ENCODE peak calls at places on chromosomes 4 and X, in ten cellular contexts. K, W, C, L, G, B, F, P, U and Z are unnamed samples.

GRCh38 chrX:130386408-130386808 is 934 bp upstream of the GPR119 start:
- DNase-seq in L (no peak), F (no peak), K (no peak), B (no peak), P (no peak), C (no peak), W (no peak), G (no peak), U (no peak), Z (peak; percentile 13)

GRCh38 chrX:147912093-147912801 is 528 bp downstream of the FMR1 start:
- DNase-seq in U (peak; percentile 60), P (peak; percentile 60), B (peak; percentile 55), L (peak; percentile 34), W (peak; percentile 7), K (peak; percentile 48), C (peak; percentile 25), G (peak; percentile 67), F (peak; percentile 79), Z (peak; percentile 80)

GRCh38 chr4:120725639-120726585 is 196.6 kb downstream of the PRDM5 start:
- DNase-seq in W (no peak), U (no peak), G (no peak), F (no peak), C (no peak), L (no peak), B (no peak), P (no peak), K (no peak), Z (no peak)

GRCh38 chrX:10507876-10508275 is 112.5 kb downstream of the MID1 start:
- DNase-seq in W (no peak), C (no peak), G (no peak), U (no peak), F (no peak), B (no peak), L (no peak), K (no peak), P (no peak), Z (no peak)

GRCh38 chr4:25564836-25565235 is 90.8 kb upstream of the SLC34A2 start:
- DNase-seq in B (no peak), W (no peak), L (no peak), F (peak; percentile 38), G (no peak), C (no peak), P (no peak), U (no peak), K (no peak), Z (no peak)

GRCh38 chrX:143634701-143635442 is 1.0 kb downstream of the SLITRK4 start:
- DNase-seq in P (peak; percentile 28), B (no peak), G (no peak), F (peak; percentile 71), C (no peak), K (no peak), U (no peak), L (peak; percentile 64), W (no peak), Z (peak; percentile 50)

GRCh38 chr4:72067051-72067450 is 35.3 kb downstream of the NPFFR2 start:
- DNase-seq in C (no peak), W (no peak), B (no peak), F (no peak), L (no peak), P (no peak), K (no peak), G (no peak), U (no peak), Z (no peak)

GRCh38 chrX:72268601-72269365 is 8.3 kb downstream of the RPS4X start:
- DNase-seq in G (peak; percentile 75), F (no peak), B (peak; percentile 93), W (no peak), P (peak; percentile 67), U (no peak), C (no peak), K (no peak), L (no peak), Z (no peak)

GRCh38 chrX:5746231-5746630 is 482.4 kb downstream of the NLGN4X start:
- DNase-seq in P (no peak), L (no peak), U (no peak), K (no peak), G (no peak), B (no peak), F (no peak), C (no peak), W (no peak), Z (no peak)

GRCh38 chr4:153929651-153930050 is 140.8 kb upstream of the SFRP2 start:
- DNase-seq in W (no peak), U (no peak), F (no peak), K (no peak), B (no peak), G (peak; percentile 11), P (no peak), C (no peak), L (no peak), Z (no peak)

GRCh38 chr4:113761682-113762060 is at the start of gene CAMK2D:
- DNase-seq in W (peak; percentile 67), P (peak; percentile 86), C (peak; percentile 73), L (peak; percentile 87), U (peak; percentile 90), G (peak; percentile 82), K (peak; percentile 34), B (peak; percentile 95), F (peak; percentile 93), Z (peak; percentile 90)

GRCh38 chr4:76881375-76881774 is 16.6 kb downstream of the SOWAHB start:
- DNase-seq in W (peak; percentile 59), U (no peak), F (no peak), C (no peak), P (no peak), L (peak; percentile 11), B (no peak), G (no peak), K (peak; percentile 65), Z (peak; percentile 75)

GRCh38 chrX:35340451-35340850 is 397.9 kb downstream of the FAM47B start:
- DNase-seq in L (no peak), W (peak; percentile 1), K (no peak), P (peak; percentile 0), F (no peak), C (no peak), G (no peak), B (no peak), U (no peak), Z (no peak)

GRCh38 chr4:56958111-56958517 is 19.3 kb downstream of the NOA1 start:
- DNase-seq in C (no peak), W (peak; percentile 75), P (peak; percentile 93), F (peak; percentile 93), L (peak; percentile 80), K (peak; percentile 6), U (peak; percentile 98), B (peak; percentile 99), G (peak; percentile 99), Z (peak; percentile 3)

GRCh38 chrX:53287493-53288138 is 6.2 kb upstream of the IQSEC2 start:
- DNase-seq in B (peak; percentile 40), U (peak; percentile 88), L (peak; percentile 7), P (peak; percentile 71), C (no peak), F (peak; percentile 85), K (peak; percentile 36), G (peak; percentile 82), W (peak; percentile 47), Z (peak; percentile 60)

GRCh38 chr4:109914356-109914755 is 1.7 kb downstream of the EGF start:
- DNase-seq in B (no peak), W (no peak), U (no peak), C (no peak), L (no peak), F (no peak), P (no peak), K (no peak), G (no peak), Z (no peak)

GRCh38 chr4:167721574-167721973 is 370.8 kb upstream of the ANXA10 start:
- DNase-seq in L (no peak), G (no peak), B (peak; percentile 25), U (no peak), K (no peak), F (no peak), W (no peak), P (no peak), C (no peak), Z (no peak)

GRCh38 chr4:113069212-113069892 is 19.9 kb downstream of the ANK2 start:
- DNase-seq in W (no peak), L (no peak), C (no peak), P (peak; percentile 69), G (peak; percentile 43), U (peak; percentile 18), B (no peak), K (no peak), F (no peak), Z (no peak)

GRCh38 chr4:123870283-123870876 is 473.8 kb downstream of the SPRY1 start:
- DNase-seq in C (no peak), G (no peak), F (no peak), K (no peak), W (no peak), L (no peak), U (no peak), P (no peak), B (peak; percentile 10), Z (no peak)

GRCh38 chr4:123366144-123366748 is 30.3 kb upstream of the SPRY1 start:
- DNase-seq in L (no peak), U (no peak), W (no peak), F (no peak), K (no peak), G (no peak), C (no peak), B (no peak), P (no peak), Z (no peak)

GRCh38 chr4:132513491-132513890 is 635.6 kb upstream of the PCDH10 start:
- DNase-seq in W (no peak), L (no peak), B (no peak), C (no peak), U (no peak), P (no peak), G (no peak), K (no peak), F (no peak), Z (no peak)

GRCh38 chr4:78059524-78059889 is 2.4 kb downstream of the FRAS1 start:
- DNase-seq in B (peak; percentile 78), L (peak; percentile 68), F (no peak), K (peak; percentile 39), C (peak; percentile 75), P (peak; percentile 79), W (peak; percentile 44), G (peak; percentile 92), U (peak; percentile 34), Z (peak; percentile 91)

GRCh38 chrX:63751481-63751880 is 33.5 kb downstream of the ARHGEF9 start:
- DNase-seq in C (no peak), U (no peak), B (no peak), L (no peak), F (no peak), G (no peak), P (no peak), K (no peak), W (no peak), Z (peak; percentile 34)

GRCh38 chr4:8303485-8304281 is 34.1 kb downstream of the HTRA3 start:
- DNase-seq in P (peak; percentile 90), U (peak; percentile 93), G (peak; percentile 99), W (peak; percentile 37), F (peak; percentile 34), C (no peak), L (no peak), K (no peak), B (peak; percentile 95), Z (no peak)

GRCh38 chrX:916235-916609 is 285.6 kb downstream of the SHOX start:
- DNase-seq in P (no peak), C (no peak), F (no peak), W (no peak), L (no peak), B (peak; percentile 1), U (no peak), G (peak; percentile 2), K (no peak), Z (no peak)

GRCh38 chrX:34917146-34917545 is 25.4 kb upstream of the FAM47B start:
- DNase-seq in U (no peak), K (no peak), G (no peak), L (no peak), B (no peak), C (no peak), W (no peak), P (peak; percentile 73), F (no peak), Z (no peak)

GRCh38 chrX:16160729-16161128 is 6.6 kb upstream of the MAGEB17 start:
- DNase-seq in C (no peak), P (peak; percentile 69), L (peak; percentile 3), U (no peak), K (no peak), B (peak; percentile 54), W (peak; percentile 76), G (peak; percentile 81), F (no peak), Z (no peak)

GRCh38 chrX:37998586-37999267 is 7.6 kb upstream of the SYTL5 start:
- DNase-seq in F (no peak), W (peak; percentile 62), K (peak; percentile 31), L (peak; percentile 84), B (peak; percentile 40), C (no peak), P (peak; percentile 14), U (no peak), G (peak; percentile 78), Z (peak; percentile 26)